ENCODE peak calls at places on chromosomes 5 and 9, in six cellular contexts. Z, W, X, K, L and F are unnamed samples. For H3K4me1, the result is how much of the 10 kb centered on the place peaks cover.

GRCh38 chr5:75465480-75465879 is 45.9 kb downstream of the CERT1 start:
- DNase-seq in Z (no peak), W (no peak), X (no peak), K (no peak), L (peak), F (no peak)

GRCh38 chr9:131255731-131256197 is 20.5 kb downstream of the FAM78A start:
- DNase-seq in Z (peak), W (no peak), X (no peak), K (no peak), L (no peak), F (no peak)

GRCh38 chr5:149680810-149681221 is 49.3 kb upstream of the PPARGC1B start:
- DNase-seq in Z (peak), W (no peak), X (peak), K (no peak), L (peak), F (no peak)

GRCh38 chr5:179079165-179079987 is 19.2 kb downstream of the ZNF354C start:
- DNase-seq in Z (no peak), W (no peak), X (no peak), K (no peak), L (no peak), F (no peak)

GRCh38 chr5:128163991-128164390 is 80.4 kb downstream of the SLC12A2 start:
- DNase-seq in Z (no peak), W (peak), X (no peak), K (no peak), L (no peak), F (no peak)

GRCh38 chr9:89941875-89942274 is 337.1 kb downstream of the GADD45G start:
- DNase-seq in Z (no peak), W (peak), X (no peak), K (no peak), L (no peak), F (no peak)

GRCh38 chr5:177370488-177371119 is 12.9 kb downstream of the RGS14 start:
- DNase-seq in Z (peak), W (peak), X (peak), K (peak), L (peak), F (peak)

GRCh38 chr5:523658-524441 is 399 bp downstream of the SLC9A3 start:
- DNase-seq in Z (no peak), W (no peak), X (no peak), K (no peak), L (no peak), F (no peak)

GRCh38 chr5:1547236-1547635 is 23.5 kb upstream of the LPCAT1 start:
- DNase-seq in Z (no peak), W (no peak), X (peak), K (no peak), L (no peak), F (no peak)

GRCh38 chr5:72015103-72015548 is 92.1 kb upstream of the MAP1B start:
- DNase-seq in Z (peak), W (peak), X (no peak), K (peak), L (no peak), F (peak)

GRCh38 chr5:154985126-154985525 is 28.4 kb upstream of the KIF4B start:
- DNase-seq in Z (no peak), W (no peak), X (no peak), K (no peak), L (no peak), F (no peak)

GRCh38 chr5:140131967-140132409 is 6.3 kb downstream of the IGIP start:
- DNase-seq in Z (peak), W (peak), X (peak), K (peak), L (no peak), F (no peak)

GRCh38 chr5:122173484-122174191 is 44.3 kb downstream of the ZNF474 start:
- DNase-seq in Z (no peak), W (no peak), X (no peak), K (no peak), L (no peak), F (no peak)

GRCh38 chr5:156411131-156411727 is 84.3 kb downstream of the SGCD start:
- DNase-seq in Z (no peak), W (no peak), X (no peak), K (no peak), L (no peak), F (no peak)

GRCh38 chr9:14314929-14315753 is 1.2 kb upstream of the NFIB start:
- DNase-seq in Z (peak), W (no peak), X (peak), K (peak), L (peak), F (peak)

GRCh38 chr5:33195431-33196128 is 245.2 kb upstream of the TARS1 start:
- DNase-seq in Z (no peak), W (no peak), X (no peak), K (no peak), L (no peak), F (no peak)

GRCh38 chr9:37624073-37624472 is 26.7 kb upstream of the FRMPD1 start:
- DNase-seq in Z (no peak), W (no peak), X (no peak), K (no peak), L (no peak), F (no peak)

DNA sequence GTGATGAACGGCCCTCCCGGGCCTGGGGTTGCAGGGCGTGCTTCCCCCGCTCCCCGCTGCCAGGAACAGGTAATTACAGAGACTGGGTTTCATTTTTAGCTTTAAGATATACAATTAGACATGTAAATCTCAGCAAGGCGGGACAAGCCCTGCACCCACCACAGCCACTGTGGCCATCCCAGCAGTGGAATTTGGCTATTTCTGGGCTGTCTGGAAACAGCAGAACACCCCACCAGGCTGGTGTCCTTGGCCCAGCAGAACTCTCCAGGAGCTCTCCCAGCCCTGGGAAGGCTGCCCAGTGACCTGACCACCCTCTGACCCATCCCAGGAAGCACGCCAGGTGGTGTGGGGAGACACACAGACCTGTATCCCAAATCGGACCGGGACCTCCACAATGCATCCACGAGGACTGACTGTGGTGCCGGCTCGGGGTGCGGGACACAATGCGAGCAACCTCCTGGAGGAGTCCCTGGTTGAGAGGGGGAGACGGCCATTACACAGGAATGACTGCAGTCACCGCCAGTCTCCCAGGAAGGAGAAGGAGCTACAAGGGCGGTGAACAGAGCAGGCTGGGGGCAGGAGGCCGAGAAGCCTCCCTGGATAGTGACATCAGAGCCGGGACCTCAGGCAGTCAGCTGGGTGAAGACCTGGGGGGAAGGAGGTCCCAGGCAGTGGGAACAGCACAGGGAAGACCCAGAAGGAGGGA is 17.3 kb downstream of the EEIG1 start:
- DNase-seq in Z (no peak), W (no peak), X (no peak), K (no peak), L (no peak), F (peak)
- H3K4me1 ChIP-seq in Z (under half), W (half or more), X (under half), K (under half), L (under half), F (half or more)

DNA sequence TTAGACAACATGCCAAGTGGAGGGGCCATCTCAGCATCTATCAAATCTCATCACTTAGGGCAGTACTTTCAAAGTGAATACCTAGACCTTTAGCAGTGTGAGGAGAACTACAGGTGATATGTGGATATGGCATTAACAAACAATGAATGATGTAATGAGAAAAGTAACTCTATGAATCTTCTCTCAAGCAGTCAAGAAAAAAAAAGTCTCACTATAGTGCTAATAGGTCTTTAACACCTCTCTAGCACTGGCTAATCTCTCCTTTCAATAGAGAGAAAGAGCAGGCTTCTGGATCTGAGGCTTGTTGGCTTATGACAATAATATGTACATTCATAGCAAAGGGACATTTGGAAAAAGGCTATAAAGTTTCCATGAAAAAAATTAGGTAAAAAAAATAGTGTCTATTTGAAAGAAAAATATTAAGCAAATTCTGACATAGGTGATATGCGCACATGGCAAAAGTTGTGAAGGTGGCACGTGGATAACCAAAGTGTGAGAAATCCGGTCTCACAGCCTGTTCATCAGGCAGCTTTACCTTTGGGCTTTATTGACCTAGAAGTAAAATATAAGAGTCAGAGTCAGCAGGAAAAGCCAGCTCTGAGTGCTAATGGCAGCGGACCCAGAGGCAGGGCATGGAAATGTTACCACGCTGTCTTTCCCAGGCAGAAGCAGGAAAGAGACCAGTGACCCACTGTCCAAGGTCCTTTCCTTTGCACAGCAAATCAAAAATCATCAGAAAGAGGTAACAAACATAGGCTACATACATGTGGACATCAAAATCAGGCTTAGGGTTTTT is 203.4 kb downstream of the EFNA5 start:
- DNase-seq in Z (no peak), W (no peak), X (no peak), K (no peak), L (peak), F (no peak)
- H3K4me1 ChIP-seq in Z (under half), W (half or more), X (under half), K (under half), L (half or more), F (under half)

DNA sequence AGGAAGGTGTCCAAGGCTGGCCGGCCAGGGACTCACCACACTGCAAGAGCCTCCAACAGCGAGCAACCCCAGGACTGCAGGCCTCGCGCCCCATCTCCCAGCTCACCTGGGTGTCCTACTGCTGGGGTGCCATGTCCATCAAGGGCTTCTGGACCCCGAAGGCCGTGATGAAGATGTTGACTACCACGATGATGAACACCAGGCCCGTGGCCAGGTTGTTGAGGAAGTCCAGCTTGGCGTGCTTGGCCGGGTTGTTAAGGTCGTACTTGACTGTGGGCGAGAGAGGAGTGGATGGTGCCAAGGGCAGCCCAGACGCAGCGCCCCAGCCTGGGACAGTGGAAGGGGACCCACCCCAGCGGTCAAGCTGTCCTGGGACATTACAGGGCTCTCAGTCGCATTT is 9.3 kb downstream of the NINJ1 start:
- DNase-seq in Z (peak), W (no peak), X (no peak), K (peak), L (no peak), F (peak)
- H3K4me1 ChIP-seq in Z (under half), W (under half), X (under half), K (under half), L (under half), F (under half)

DNA sequence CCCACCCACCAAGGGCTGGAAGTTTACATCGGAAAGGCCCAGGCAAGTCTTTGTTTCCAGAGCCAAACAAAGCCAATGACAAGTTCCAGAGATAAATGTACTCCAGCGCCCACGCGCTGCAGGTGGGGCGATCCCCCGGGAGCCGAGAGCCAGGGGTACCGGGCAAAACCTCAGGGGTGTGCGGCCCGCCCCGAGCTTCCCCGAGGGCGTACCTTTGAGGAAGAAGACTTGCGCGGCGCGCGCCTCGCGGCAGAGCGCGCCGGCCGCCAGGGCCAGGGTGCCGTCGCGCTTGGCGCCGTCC is 671 bp downstream of the DUSP1 start:
- DNase-seq in Z (peak), W (no peak), X (no peak), K (no peak), L (no peak), F (no peak)
- H3K4me1 ChIP-seq in Z (under half), W (half or more), X (under half), K (under half), L (under half), F (half or more)

DNA sequence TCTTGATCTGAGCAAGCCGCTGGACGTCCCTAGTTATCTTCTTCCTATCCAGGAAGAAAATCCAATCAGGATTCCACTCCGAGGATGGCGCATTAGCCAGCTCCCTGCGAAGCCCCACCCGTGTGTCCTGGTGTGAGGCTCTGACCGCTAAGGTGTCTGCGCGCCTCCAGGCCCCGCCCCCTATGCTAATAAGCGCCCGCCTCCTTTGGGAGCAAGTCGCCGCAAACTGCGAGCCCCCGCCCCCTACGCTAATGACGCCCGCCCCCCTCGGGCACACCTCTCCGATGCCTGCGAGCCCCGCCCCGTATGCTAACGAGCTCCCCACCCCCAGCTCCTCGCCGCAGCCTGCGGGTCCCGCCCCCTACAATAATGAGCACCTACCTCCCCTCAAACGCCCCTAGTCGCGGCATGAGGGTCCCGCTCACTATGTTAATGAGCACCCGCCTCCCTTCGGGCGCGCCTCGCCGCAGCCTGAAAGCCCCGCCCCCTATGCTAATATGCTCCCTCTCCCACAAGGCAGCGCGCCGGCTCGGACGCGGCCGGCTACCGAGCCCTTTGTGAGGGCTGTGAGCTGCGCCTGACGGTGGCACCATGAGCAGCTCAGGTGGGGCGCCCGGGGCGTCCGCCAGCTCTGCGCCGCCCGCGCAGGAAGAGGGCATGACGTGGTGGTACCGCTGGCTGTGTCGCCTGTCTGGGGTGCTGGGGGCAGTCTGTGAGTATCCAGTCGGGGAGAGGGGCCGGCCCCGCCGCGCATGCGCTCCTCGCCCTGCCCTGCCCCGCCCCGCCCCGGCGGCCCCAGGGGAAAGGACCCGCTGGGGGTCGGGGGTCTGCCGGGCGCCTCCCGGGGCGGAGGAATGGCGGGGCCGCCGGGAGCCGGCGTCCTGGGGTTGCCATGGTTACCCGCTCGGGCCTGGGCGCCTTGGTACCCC is at the start of gene CACFD1:
- DNase-seq in Z (peak), W (peak), X (peak), K (peak), L (peak), F (peak)
- H3K4me1 ChIP-seq in Z (under half), W (under half), X (under half), K (under half), L (under half), F (under half)

GRCh38 chr9:35706951-35707350 is 17.2 kb upstream of the TPM2 start:
- DNase-seq in Z (no peak), W (no peak), X (no peak), K (no peak), L (no peak), F (no peak)
- H3K4me1 ChIP-seq in Z (under half), W (under half), X (under half), K (under half), L (under half), F (under half)

GRCh38 chr9:99226054-99226453 is 4.0 kb downstream of the SEC61B start:
- DNase-seq in Z (no peak), W (no peak), X (no peak), K (no peak), L (no peak), F (no peak)

GRCh38 chr9:99224445-99224844 is 2.4 kb downstream of the SEC61B start:
- DNase-seq in Z (no peak), W (no peak), X (no peak), K (no peak), L (no peak), F (no peak)

GRCh38 chr9:99222416-99223280 is 566 bp downstream of the SEC61B start:
- DNase-seq in Z (no peak), W (no peak), X (no peak), K (no peak), L (no peak), F (no peak)

GRCh38 chr9:99221623-99222415 is at the start of the genes ALG2 and SEC61B:
- DNase-seq in Z (peak), W (peak), X (peak), K (peak), L (peak), F (peak)

GRCh38 chr9:99221266-99221622 is 498 bp downstream of the ALG2 start:
- DNase-seq in Z (no peak), W (no peak), X (no peak), K (no peak), L (no peak), F (no peak)
- H3K4me1 ChIP-seq in Z (under half), W (under half), X (under half), K (under half), L (under half), F (under half)

DNA sequence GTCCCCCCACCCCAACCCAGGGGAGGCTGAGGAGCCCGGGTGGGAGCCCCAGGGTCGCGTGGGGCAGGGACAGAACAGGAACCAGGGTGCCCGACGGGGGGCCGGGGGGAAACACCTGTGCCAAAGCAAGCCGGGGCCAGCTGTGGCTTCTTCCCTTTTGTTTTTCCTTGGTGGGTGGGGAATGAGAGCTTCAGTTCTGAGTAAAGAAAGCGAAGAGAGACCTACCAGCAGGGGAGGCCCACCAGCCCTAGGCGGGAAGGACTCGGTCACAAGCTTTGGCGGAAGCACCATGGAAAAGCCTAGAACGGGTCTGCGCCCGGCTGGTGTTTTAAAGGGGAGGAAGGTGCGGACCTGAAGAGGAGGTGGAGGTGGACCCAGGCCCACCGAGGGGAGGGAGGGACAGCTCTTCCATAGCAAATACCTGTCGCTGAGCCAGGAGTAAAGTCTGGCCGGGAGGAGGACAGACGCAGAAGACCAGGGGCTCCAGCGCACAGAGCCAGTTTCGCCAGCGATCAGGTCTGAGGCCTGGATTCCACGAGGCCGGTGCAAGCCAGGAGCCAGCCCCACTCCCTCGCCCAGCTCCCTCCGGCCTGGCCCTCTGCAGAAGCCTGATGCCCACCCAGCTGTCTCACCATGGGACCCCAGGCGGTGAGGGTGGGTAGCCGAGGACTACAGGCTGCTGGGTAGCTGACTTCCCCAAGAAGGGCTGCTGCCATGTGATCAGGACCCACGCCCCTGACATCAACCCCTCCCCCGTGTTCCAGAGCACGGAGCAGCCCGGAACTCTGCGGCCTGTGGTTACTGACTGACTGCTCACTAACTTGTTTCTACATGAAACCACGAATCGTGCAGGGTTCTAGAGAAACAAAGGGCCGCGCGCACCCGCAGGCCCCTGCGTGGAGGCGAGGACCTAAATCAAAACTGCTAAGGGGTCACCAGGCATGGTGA is 849 bp upstream of the MGAT1 start:
- DNase-seq in Z (peak), W (no peak), X (peak), K (no peak), L (peak), F (peak)
- H3K4me1 ChIP-seq in Z (under half), W (half or more), X (under half), K (under half), L (under half), F (half or more)